ENCODE peak calls at places on chromosomes 6 and 20, in seven cellular contexts. P is AG20443; H is GM18507; A is lung; U is CD4-positive, CD25-positive, alpha-beta regulatory T cell; Y is HT1080; C is colonic mucosa. O is an unnamed sample.

GRCh38 chr6:169220068-169220964 is 33.3 kb downstream of the THBS2 start:
- DNase-seq in Y (no peak), P (peak), U (no peak), C (peak), A (peak), H (no peak), O (no peak)

GRCh38 chr6:32973144-32973854 is 4.9 kb downstream of the BRD2 start:
- DNase-seq in P (no peak), H (no peak), Y (peak), A (no peak), C (peak), U (peak), O (peak)

GRCh38 chr6:147986891-147987290 is 355.7 kb upstream of the SASH1 start:
- DNase-seq in Y (no peak), P (no peak), U (no peak), H (no peak), C (no peak), A (no peak), O (no peak)

GRCh38 chr20:34074101-34074760 is 37.8 kb downstream of the EIF2S2 start:
- DNase-seq in U (no peak), P (peak), Y (peak), A (no peak), C (no peak), H (no peak), O (no peak)

GRCh38 chr6:170542031-170542719 is 10.9 kb downstream of the PSMB1 start:
- DNase-seq in Y (no peak), A (no peak), C (no peak), P (no peak), U (no peak), H (no peak), O (no peak)

GRCh38 chr6:112180095-112180820 is 74.1 kb downstream of the LAMA4 start:
- DNase-seq in Y (peak), P (peak), A (no peak), U (peak), H (peak), C (peak), O (no peak)

GRCh38 chr6:84062519-84063154 is 29.1 kb downstream of the MRAP2 start:
- DNase-seq in C (no peak), H (no peak), P (no peak), A (no peak), Y (no peak), U (no peak), O (no peak)

GRCh38 chr6:46390153-46390876 is 100.9 kb downstream of the RCAN2 start:
- DNase-seq in P (no peak), A (no peak), U (no peak), C (no peak), H (no peak), Y (no peak), O (no peak)

GRCh38 chr6:21201673-21202430 is 391.7 kb upstream of the SOX4 start:
- DNase-seq in Y (no peak), C (peak), U (no peak), A (no peak), P (no peak), H (no peak), O (no peak)

GRCh38 chr6:157556671-157557430 is 175.9 kb downstream of the ZDHHC14 start:
- DNase-seq in U (no peak), A (no peak), C (peak), P (no peak), Y (no peak), H (no peak), O (no peak)

GRCh38 chr6:24909281-24910216 is 26.2 kb downstream of the RIPOR2 start:
- DNase-seq in P (no peak), U (no peak), Y (no peak), H (no peak), A (no peak), C (no peak), O (no peak)